ENCODE peak calls at places on chromosomes 6 and 20, in six cellular contexts. R, T, V, F, U and I are unnamed samples.

GRCh38 chr6:143536866-143537691 is 25.6 kb upstream of the FUCA2 start:
- DNase-seq in R (no peak), T (peak; percentile 68), V (peak; percentile 47), F (peak; percentile 49), U (peak; percentile 63), I (peak; percentile 67)

GRCh38 chr6:21593927-21594421 is 423 bp downstream of the SOX4 start:
- DNase-seq in R (no peak), T (peak; percentile 58), V (peak; percentile 32), F (peak; percentile 74), U (peak; percentile 33), I (peak; percentile 60)

GRCh38 chr20:17645546-17646208 is 36.4 kb downstream of the RRBP1 start:
- DNase-seq in R (no peak), T (no peak), V (no peak), F (no peak), U (no peak), I (no peak)

GRCh38 chr20:8435251-8436035 is 303.4 kb downstream of the PLCB1 start:
- DNase-seq in R (no peak), T (no peak), V (no peak), F (no peak), U (no peak), I (no peak)

GRCh38 chr6:111845441-111845871 is 27.8 kb downstream of the FYN start:
- DNase-seq in R (no peak), T (no peak), V (no peak), F (peak; percentile 27), U (no peak), I (no peak)

GRCh38 chr20:34995696-34996095 is 40.0 kb downstream of the MYH7B start:
- DNase-seq in R (no peak), T (no peak), V (no peak), F (no peak), U (no peak), I (no peak)

GRCh38 chr6:105332576-105332975 is 70.3 kb downstream of the PREP start:
- DNase-seq in R (no peak), T (no peak), V (no peak), F (no peak), U (no peak), I (no peak)

GRCh38 chr6:41306187-41306854 is 19.8 kb upstream of the TREM1 start:
- DNase-seq in R (no peak), T (peak; percentile 71), V (no peak), F (peak; percentile 62), U (peak; percentile 49), I (peak; percentile 72)

GRCh38 chr6:116405663-116406329 is 35.0 kb downstream of the DSE start:
- DNase-seq in R (no peak), T (peak; percentile 73), V (no peak), F (no peak), U (peak; percentile 15), I (peak; percentile 81)

GRCh38 chr20:37137547-37137946 is 41.6 kb upstream of the RPN2 start:
- DNase-seq in R (no peak), T (no peak), V (no peak), F (no peak), U (no peak), I (no peak)

GRCh38 chr6:168101201-168102092 is 22.4 kb upstream of the FRMD1 start:
- DNase-seq in R (no peak), T (no peak), V (no peak), F (no peak), U (no peak), I (no peak)

GRCh38 chr6:126312013-126312665 is 27.8 kb upstream of the CENPW start:
- DNase-seq in R (no peak), T (peak; percentile 53), V (no peak), F (peak; percentile 27), U (no peak), I (peak; percentile 51)

GRCh38 chr20:5153612-5154542 is 27.1 kb downstream of the CDS2 start:
- DNase-seq in R (no peak), T (peak; percentile 90), V (no peak), F (no peak), U (no peak), I (peak; percentile 34)

GRCh38 chr6:117484052-117484646 is 1.7 kb downstream of the DCBLD1 start:
- DNase-seq in R (no peak), T (no peak), V (no peak), F (no peak), U (no peak), I (no peak)

GRCh38 chr20:2417142-2417541 is 36.4 kb downstream of the TGM6 start:
- DNase-seq in R (no peak), T (no peak), V (no peak), F (no peak), U (no peak), I (no peak)

GRCh38 chr6:159168536-159169192 is 536 bp upstream of the FNDC1 start:
- DNase-seq in R (no peak), T (no peak), V (peak; percentile 17), F (peak; percentile 50), U (peak; percentile 73), I (no peak)

GRCh38 chr6:144134176-144134575 is 16.1 kb upstream of the STX11 start:
- DNase-seq in R (no peak), T (no peak), V (no peak), F (no peak), U (no peak), I (no peak)

GRCh38 chr20:10357061-10357708 is 76.8 kb downstream of the MKKS start:
- DNase-seq in R (no peak), T (no peak), V (no peak), F (no peak), U (no peak), I (no peak)

GRCh38 chr20:37986063-37986858 is 47.0 kb downstream of the TTI1 start:
- DNase-seq in R (no peak), T (no peak), V (no peak), F (no peak), U (no peak), I (no peak)

GRCh38 chr6:23797041-23797440 is 329.0 kb upstream of the NRSN1 start:
- DNase-seq in R (no peak), T (no peak), V (no peak), F (no peak), U (no peak), I (no peak)

GRCh38 chr20:3431109-3431508 is 23.6 kb upstream of the DNAAF9 start:
- DNase-seq in R (no peak), T (no peak), V (no peak), F (no peak), U (no peak), I (no peak)

GRCh38 chr6:142602972-142603371 is 301.2 kb downstream of the ADGRG6 start:
- DNase-seq in R (no peak), T (no peak), V (no peak), F (no peak), U (no peak), I (no peak)

GRCh38 chr6:51541847-51542246 is 545.6 kb downstream of the PKHD1 start:
- DNase-seq in R (no peak), T (peak; percentile 58), V (no peak), F (no peak), U (no peak), I (peak; percentile 36)

GRCh38 chr6:15770347-15771143 is 107.7 kb upstream of the DTNBP1 start:
- DNase-seq in R (no peak), T (peak; percentile 29), V (no peak), F (peak; percentile 12), U (no peak), I (no peak)

GRCh38 chr20:13638162-13638495 is 603 bp downstream of the TASP1 start:
- DNase-seq in R (no peak), T (peak; percentile 46), V (no peak), F (no peak), U (no peak), I (peak; percentile 45)

GRCh38 chr20:56689318-56689717 is 60.2 kb downstream of the TFAP2C start:
- DNase-seq in R (peak; percentile 40), T (peak; percentile 51), V (no peak), F (peak; percentile 65), U (peak; percentile 13), I (peak; percentile 96)

GRCh38 chr20:8790442-8791074 is 278.3 kb upstream of the PLCB4 start:
- DNase-seq in R (no peak), T (peak; percentile 55), V (peak; percentile 19), F (peak; percentile 74), U (peak; percentile 39), I (peak; percentile 69)

GRCh38 chr6:36852481-36853147 is 13.4 kb upstream of the CPNE5 start:
- DNase-seq in R (no peak), T (peak; percentile 72), V (no peak), F (peak; percentile 83), U (no peak), I (no peak)

GRCh38 chr6:37207903-37208456 is 38.0 kb downstream of the PIM1 start:
- DNase-seq in R (no peak), T (peak; percentile 90), V (peak; percentile 73), F (peak; percentile 85), U (peak; percentile 79), I (peak; percentile 87)

GRCh38 chr20:17530716-17531536 is at the start of gene BFSP1:
- DNase-seq in R (no peak), T (peak; percentile 58), V (peak; percentile 32), F (peak; percentile 61), U (peak; percentile 74), I (peak; percentile 38)

GRCh38 chr6:31738048-31738979 is 1.5 kb upstream of the MSH5 start:
- DNase-seq in R (no peak), T (peak; percentile 81), V (peak; percentile 63), F (peak; percentile 86), U (no peak), I (peak; percentile 57)

GRCh38 chr6:33007831-33008395 is 1.5 kb downstream of the HLA-DOA start:
- DNase-seq in R (no peak), T (no peak), V (no peak), F (no peak), U (no peak), I (no peak)
- TF ChIP-seq CTCF in R (no peak), T (no peak), V (no peak), F (no peak), U (no peak), I (no peak)

GRCh38 chr20:32227744-32228688 is 20.3 kb downstream of the POFUT1 start:
- DNase-seq in R (no peak), T (no peak), V (peak; percentile 12), F (peak; percentile 56), U (no peak), I (no peak)
- TF ChIP-seq CTCF in R (no peak), T (no peak), V (no peak), F (no peak), U (no peak), I (no peak)

GRCh38 chr6:141593311-141593710 is 539.4 kb upstream of the GJE1 start:
- DNase-seq in R (no peak), T (no peak), V (no peak), F (no peak), U (no peak), I (no peak)

GRCh38 chr6:141598487-141598886 is 534.2 kb upstream of the GJE1 start:
- DNase-seq in R (no peak), T (peak; percentile 36), V (no peak), F (peak; percentile 29), U (no peak), I (peak; percentile 1)

DNA sequence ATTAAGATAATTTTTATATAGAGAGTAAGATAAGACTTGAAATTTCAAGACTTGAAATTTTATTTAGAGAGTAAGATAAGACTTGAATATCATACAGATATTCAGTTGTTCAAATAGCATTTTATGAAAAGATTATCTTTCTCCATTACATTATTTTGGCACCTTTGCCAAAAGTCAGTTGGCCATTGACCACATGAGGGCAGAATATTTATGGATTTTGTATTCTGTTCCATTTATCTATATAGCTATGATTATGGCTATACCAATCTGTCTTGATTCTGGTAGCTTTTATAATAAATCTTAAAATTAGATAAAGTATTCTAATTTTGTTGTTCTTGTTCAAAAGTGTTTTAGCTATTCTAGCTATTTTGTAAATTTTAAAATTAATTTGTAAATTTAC is 537.9 kb upstream of the GJE1 start:
- DNase-seq in R (no peak), T (no peak), V (no peak), F (no peak), U (no peak), I (peak; percentile 6)
- TF ChIP-seq CTCF in R (no peak), T (peak; percentile 25), V (no peak), F (peak; percentile 23), U (no peak), I (peak; percentile 11)

GRCh38 chr6:95768539-95768938 is 191.2 kb downstream of the MANEA start:
- DNase-seq in R (no peak), T (no peak), V (no peak), F (no peak), U (peak; percentile 5), I (peak; percentile 1)
- TF ChIP-seq CTCF in R (no peak), T (no peak), V (no peak), F (no peak), U (no peak), I (no peak)